ENCODE peak calls at places on chromosomes 3 and 15, in nine cellular contexts. O is tibial nerve, G is A549, D is sigmoid colon, V is stomach, J is K562, E is SK-N-SH, C is esophagus muscularis mucosa, Y is suprapubic skin. Q is an unnamed sample.

GRCh38 chr3:52247455-52248164 is 2.1 kb downstream of the PPM1M start:
- DNase-seq in O (no peak), G (no peak), D (no peak), V (no peak), J (no peak), E (no peak), C (no peak), Y (no peak), Q (no peak)

GRCh38 chr15:90751300-90751825 is 34.2 kb downstream of the BLM start:
- DNase-seq in O (no peak), G (no peak), D (no peak), V (no peak), J (no peak), E (no peak), C (no peak), Y (no peak), Q (no peak)

GRCh38 chr15:97890307-97890706 is 70.2 kb upstream of the ARRDC4 start:
- DNase-seq in O (no peak), G (no peak), D (no peak), V (no peak), J (no peak), E (no peak), C (no peak), Y (no peak), Q (no peak)

GRCh38 chr3:175150812-175151411 is 291.8 kb downstream of the NAALADL2 start:
- DNase-seq in O (no peak), G (no peak), D (no peak), V (no peak), J (no peak), E (no peak), C (no peak), Y (no peak), Q (no peak)

GRCh38 chr3:158718490-158719170 is 13.6 kb downstream of the RARRES1 start:
- DNase-seq in O (no peak), G (peak; percentile 85), D (no peak), V (no peak), J (no peak), E (no peak), C (no peak), Y (no peak), Q (no peak)

GRCh38 chr15:39075311-39075710 is 505.6 kb upstream of the THBS1 start:
- DNase-seq in O (peak; percentile 29), G (no peak), D (no peak), V (no peak), J (no peak), E (no peak), C (no peak), Y (no peak), Q (no peak)

GRCh38 chr3:51947215-51947900 is 5.2 kb downstream of the PARP3 start:
- DNase-seq in O (no peak), G (no peak), D (peak; percentile 57), V (no peak), J (no peak), E (no peak), C (no peak), Y (peak; percentile 43), Q (no peak)

GRCh38 chr15:100918690-100919480 is at the start of gene LRRK1:
- DNase-seq in O (no peak), G (peak; percentile 64), D (no peak), V (no peak), J (peak; percentile 58), E (peak; percentile 83), C (no peak), Y (no peak), Q (peak; percentile 30)

GRCh38 chr3:137300703-137301102 is 342.9 kb downstream of the IL20RB start:
- DNase-seq in O (no peak), G (no peak), D (no peak), V (no peak), J (no peak), E (no peak), C (no peak), Y (no peak), Q (no peak)

GRCh38 chr3:99896482-99896881 is 78.8 kb downstream of the CMSS1 start:
- DNase-seq in O (no peak), G (no peak), D (no peak), V (no peak), J (no peak), E (no peak), C (no peak), Y (no peak), Q (no peak)

DNA sequence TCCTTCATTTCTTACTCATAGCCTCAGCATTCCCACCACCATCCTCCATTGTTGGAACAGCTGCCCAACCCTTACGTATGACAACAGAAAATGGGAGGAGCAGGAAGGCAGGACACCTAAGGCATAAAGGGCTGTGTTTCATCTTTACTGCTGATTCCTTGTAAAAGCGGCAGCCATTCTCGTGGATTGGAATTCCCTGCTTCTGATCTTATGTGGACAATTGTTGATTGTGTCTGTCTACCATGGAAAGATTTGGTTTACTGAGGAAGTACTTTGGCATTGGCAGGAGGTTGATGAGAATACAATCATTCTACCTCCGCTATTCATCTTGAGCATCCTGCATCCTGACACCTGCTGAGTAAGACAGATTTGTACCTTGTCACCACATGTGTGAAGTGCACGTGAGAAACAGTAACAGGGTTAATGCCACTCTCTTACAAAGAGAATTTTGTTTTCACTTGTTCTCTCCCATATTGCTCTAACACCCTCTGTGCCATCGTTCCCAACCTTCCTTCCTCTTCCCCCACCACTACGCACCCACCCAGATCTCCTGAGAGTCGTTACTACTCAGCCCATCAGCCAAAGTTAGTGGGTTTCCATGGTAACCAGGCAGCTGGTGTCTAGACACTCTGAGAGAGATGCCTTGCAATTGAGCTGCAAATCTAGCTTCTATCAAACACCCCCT is 75.7 kb downstream of the GAP43 start:
- DNase-seq in O (no peak), G (no peak), D (no peak), V (no peak), J (no peak), E (peak; percentile 28), C (no peak), Y (no peak), Q (no peak)
- H3K4me3 ChIP-seq in O (no peak overlapping the region), G (no peak overlapping the region), D (no peak overlapping the region), V (no peak overlapping the region), J (no peak overlapping the region), E (no peak overlapping the region), C (no peak overlapping the region), Y (no peak overlapping the region), Q (no peak overlapping the region)

DNA sequence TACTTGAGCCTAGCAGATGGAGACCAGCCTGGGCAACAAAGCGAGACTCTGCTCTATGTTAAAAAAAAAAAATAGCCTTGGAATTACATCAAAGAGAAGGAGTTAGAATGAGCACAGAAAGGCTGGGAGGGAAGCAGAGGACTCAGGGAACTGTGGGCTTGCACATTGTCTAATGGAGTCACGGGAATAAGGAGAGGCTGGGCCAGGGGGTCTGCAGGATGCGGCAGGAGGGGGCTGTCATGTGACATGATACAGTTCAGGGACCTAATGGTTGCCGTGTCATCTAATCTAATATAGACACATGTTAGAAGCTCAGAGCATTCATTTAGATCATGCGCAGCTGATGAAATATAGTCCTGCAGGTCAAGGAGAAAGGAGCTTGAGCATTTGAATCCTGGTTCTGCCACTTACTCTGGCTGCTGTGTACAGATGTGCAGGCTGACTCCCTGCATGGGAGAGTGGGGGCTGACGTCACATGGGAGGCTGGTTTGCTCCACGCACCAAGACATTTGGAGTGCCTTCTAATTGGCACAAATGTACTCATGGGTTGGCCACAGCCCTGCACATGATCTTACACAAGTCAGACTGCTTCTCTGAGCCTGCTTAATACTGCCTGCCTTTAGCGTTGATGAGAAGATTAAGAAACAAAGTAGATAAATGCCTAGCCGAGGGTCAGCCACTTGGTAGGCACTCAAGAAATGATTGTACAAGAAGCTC is 32.7 kb downstream of the GRK7 start:
- DNase-seq in O (peak; percentile 40), G (no peak), D (peak; percentile 86), V (no peak), J (no peak), E (peak; percentile 42), C (no peak), Y (peak; percentile 84), Q (no peak)
- TF ChIP-seq EP300 in O (no peak), G (no peak), D (no peak), V (no peak), J (no peak), E (no peak), C (no peak), Y (no peak), Q (no peak)

DNA sequence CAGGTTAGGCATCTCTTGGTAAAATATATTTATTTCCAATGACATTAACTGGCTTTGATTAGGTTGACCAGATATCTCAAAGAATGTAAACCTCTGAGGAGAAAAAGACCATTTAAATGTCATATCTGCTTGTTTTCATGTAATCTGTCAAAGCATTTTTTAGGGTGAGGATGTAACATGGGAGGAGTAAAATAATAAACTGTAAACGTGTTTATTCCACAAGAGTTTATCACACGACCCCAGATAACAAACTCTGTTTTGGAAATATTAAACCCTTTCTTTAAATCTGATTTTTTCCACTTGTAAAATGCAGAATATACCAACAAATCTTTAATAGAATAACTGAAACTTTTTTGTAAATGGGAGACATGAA is 1.6 kb downstream of the TM4SF1 start:
- DNase-seq in O (no peak), G (no peak), D (no peak), V (no peak), J (no peak), E (no peak), C (no peak), Y (no peak), Q (no peak)
- H3K4me3 ChIP-seq in O (peak overlapping the region; percentile 26), G (peak overlapping the region; percentile 58), D (peak overlapping the region; percentile 3), V (peak overlapping the region; percentile 40), J (no peak overlapping the region), E (peak overlapping the region; percentile 50), C (peak overlapping the region; percentile 41), Y (peak overlapping the region; percentile 45), Q (no peak overlapping the region)

GRCh38 chr15:76338555-76339301 is 2.2 kb downstream of the ISL2 start:
- DNase-seq in O (no peak), G (no peak), D (no peak), V (no peak), J (no peak), E (peak; percentile 42), C (no peak), Y (no peak), Q (no peak)

GRCh38 chr15:76340802-76341365 is 4.3 kb downstream of the ISL2 start:
- DNase-seq in O (no peak), G (no peak), D (no peak), V (no peak), J (no peak), E (no peak), C (no peak), Y (no peak), Q (no peak)

GRCh38 chr15:76341366-76342045 is 4.9 kb downstream of the ISL2 start:
- DNase-seq in O (no peak), G (no peak), D (no peak), V (no peak), J (no peak), E (peak; percentile 19), C (no peak), Y (no peak), Q (peak; percentile 32)

GRCh38 chr15:76339302-76340197 is 3.0 kb downstream of the ISL2 start:
- DNase-seq in O (no peak), G (no peak), D (no peak), V (no peak), J (no peak), E (peak; percentile 24), C (no peak), Y (no peak), Q (peak; percentile 36)

DNA sequence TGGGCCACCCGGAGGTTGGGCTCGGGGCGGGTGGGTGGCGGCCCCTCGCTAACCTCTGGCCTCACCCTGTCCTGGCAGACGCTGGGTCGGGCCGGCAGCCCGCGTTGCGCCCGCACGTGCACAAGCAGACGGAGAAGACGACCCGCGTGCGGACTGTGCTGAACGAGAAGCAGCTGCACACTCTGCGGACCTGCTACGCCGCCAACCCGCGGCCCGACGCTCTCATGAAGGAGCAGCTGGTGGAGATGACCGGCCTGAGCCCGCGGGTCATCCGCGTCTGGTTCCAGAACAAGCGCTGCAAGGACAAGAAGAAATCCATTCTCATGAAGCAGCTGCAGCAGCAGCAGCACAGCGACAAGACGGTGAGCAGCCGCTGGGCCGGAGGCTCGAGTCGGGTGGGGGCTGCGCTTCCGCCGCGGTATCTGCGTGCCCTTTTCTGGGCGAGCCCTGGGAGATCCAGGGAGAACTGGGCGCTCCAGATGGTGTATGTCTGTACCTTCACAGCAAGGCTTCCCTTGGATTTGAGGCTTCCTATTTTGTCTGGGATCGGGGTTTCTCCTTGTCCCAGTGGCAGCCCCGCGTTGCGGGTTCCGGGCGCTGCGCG is 3.7 kb downstream of the ISL2 start:
- DNase-seq in O (no peak), G (no peak), D (no peak), V (no peak), J (no peak), E (peak; percentile 28), C (no peak), Y (no peak), Q (no peak)
- TF ChIP-seq EP300 in O (no peak), G (no peak), D (no peak), V (no peak), J (no peak), E (no peak), C (no peak), Y (no peak), Q (no peak)

Q was measured in ovary.